ENCODE peak calls at places on chromosomes 3 and 15, in ten cellular contexts. J is HCT116; N is naive thymus-derived CD4-positive, alpha-beta T cell; L is heart left ventricle; X is transverse colon; G is stomach; D is osteoblast; Q is mucosa of descending colon; A is MG63; R is OCI-LY7. P is an unnamed sample.
A peak's percentile ranks its signal among the peaks of the same experiment; 100 is the strongest.

GRCh38 chr3:140636452-140637138 is 41.3 kb upstream of the TRIM42 start:
- DNase-seq in J (no peak), N (no peak), L (no peak), X (no peak), G (no peak), D (peak; percentile 51), Q (no peak), A (no peak), R (no peak), P (no peak)

GRCh38 chr3:66372681-66373350 is 128.0 kb downstream of the LRIG1 start:
- DNase-seq in J (no peak), N (peak; percentile 15), L (peak; percentile 63), X (peak; percentile 50), G (no peak), D (no peak), Q (no peak), A (peak; percentile 4), R (peak; percentile 26), P (no peak)

GRCh38 chr15:29183071-29183831 is 86.4 kb downstream of the NSMCE3 start:
- DNase-seq in J (no peak), N (no peak), L (no peak), X (no peak), G (no peak), D (peak; percentile 62), Q (no peak), A (no peak), R (no peak), P (no peak)

GRCh38 chr3:48412375-48413001 is 17.4 kb downstream of the PLXNB1 start:
- DNase-seq in J (no peak), N (no peak), L (no peak), X (no peak), G (no peak), D (peak; percentile 68), Q (no peak), A (no peak), R (no peak), P (peak; percentile 19)

GRCh38 chr3:151404316-151404715 is 19.8 kb upstream of the P2RY12 start:
- DNase-seq in J (no peak), N (no peak), L (no peak), X (no peak), G (no peak), D (no peak), Q (no peak), A (no peak), R (no peak), P (no peak)

GRCh38 chr15:36331531-36332275 is 247.7 kb upstream of the CDIN1 start:
- DNase-seq in J (no peak), N (no peak), L (no peak), X (no peak), G (no peak), D (peak; percentile 4), Q (no peak), A (no peak), R (no peak), P (no peak)

GRCh38 chr15:36632196-36632595 is 52.8 kb downstream of the CDIN1 start:
- DNase-seq in J (peak; percentile 54), N (no peak), L (no peak), X (no peak), G (no peak), D (peak; percentile 86), Q (no peak), A (no peak), R (no peak), P (no peak)

GRCh38 chr15:85024509-85025336 is 43.1 kb downstream of the PDE8A start:
- DNase-seq in J (no peak), N (no peak), L (no peak), X (no peak), G (no peak), D (peak; percentile 88), Q (no peak), A (peak; percentile 72), R (no peak), P (no peak)

GRCh38 chr3:143436231-143436930 is 316.8 kb downstream of the CHST2 start:
- DNase-seq in J (no peak), N (no peak), L (no peak), X (no peak), G (no peak), D (peak; percentile 38), Q (no peak), A (no peak), R (no peak), P (no peak)

GRCh38 chr3:98812851-98813374 is 49.8 kb downstream of the ST3GAL6 start:
- DNase-seq in J (no peak), N (peak; percentile 19), L (no peak), X (no peak), G (peak; percentile 53), D (peak; percentile 27), Q (no peak), A (peak; percentile 23), R (peak; percentile 48), P (no peak)

GRCh38 chr3:24510030-24510648 is 15.5 kb upstream of the THRB start:
- DNase-seq in J (no peak), N (no peak), L (no peak), X (no peak), G (no peak), D (no peak), Q (no peak), A (no peak), R (no peak), P (no peak)

GRCh38 chr3:165195226-165195625 is 958 bp downstream of the SLITRK3 start:
- DNase-seq in J (no peak), N (no peak), L (no peak), X (no peak), G (no peak), D (no peak), Q (no peak), A (no peak), R (no peak), P (no peak)

GRCh38 chr3:28994161-28994905 is 286.5 kb upstream of the RBMS3 start:
- DNase-seq in J (no peak), N (no peak), L (no peak), X (no peak), G (no peak), D (no peak), Q (no peak), A (no peak), R (no peak), P (no peak)

GRCh38 chr15:89982315-89983055 is 18.6 kb upstream of the ZNF710 start:
- DNase-seq in J (no peak), N (no peak), L (no peak), X (no peak), G (no peak), D (no peak), Q (no peak), A (no peak), R (no peak), P (no peak)

GRCh38 chr3:165523801-165524200 is 313.4 kb downstream of the BCHE start:
- DNase-seq in J (no peak), N (no peak), L (no peak), X (no peak), G (no peak), D (no peak), Q (no peak), A (no peak), R (no peak), P (no peak)

GRCh38 chr3:111215481-111215880 is 143.9 kb downstream of the NECTIN3 start:
- DNase-seq in J (no peak), N (no peak), L (no peak), X (no peak), G (no peak), D (no peak), Q (no peak), A (no peak), R (no peak), P (no peak)

GRCh38 chr15:66027268-66027806 is 158.0 kb downstream of the RAB11A start:
- DNase-seq in J (peak; percentile 40), N (no peak), L (no peak), X (peak; percentile 63), G (peak; percentile 63), D (no peak), Q (no peak), A (peak; percentile 71), R (no peak), P (no peak)

GRCh38 chr15:67865766-67866165 is 25.9 kb upstream of the RNU6-1 start:
- DNase-seq in J (no peak), N (no peak), L (no peak), X (no peak), G (no peak), D (no peak), Q (no peak), A (no peak), R (no peak), P (no peak)
- H3K36me3 ChIP-seq in J (no peaks in the 10 kb centered on the region), N (no peaks in the 10 kb centered on the region), L (no peaks in the 10 kb centered on the region), X (no peaks in the 10 kb centered on the region), G (no peaks in the 10 kb centered on the region), D (no peaks in the 10 kb centered on the region), Q (no peaks in the 10 kb centered on the region), A (no peaks in the 10 kb centered on the region), R (no peaks in the 10 kb centered on the region), P (no peaks in the 10 kb centered on the region)

GRCh38 chr3:62874398-62875102 is 666 bp downstream of the CADPS start:
- DNase-seq in J (no peak), N (no peak), L (no peak), X (no peak), G (no peak), D (peak; percentile 53), Q (peak; percentile 56), A (peak; percentile 0), R (peak; percentile 67), P (no peak)
- H3K4me3 ChIP-seq in J (no peak overlapping the region), N (no peak overlapping the region), L (peak overlapping the region; percentile 53), X (peak overlapping the region; percentile 22), G (peak overlapping the region; percentile 46), D (no peak overlapping the region), Q (peak overlapping the region; percentile 11), A (peak overlapping the region; percentile 33), R (peak overlapping the region; percentile 91), P (peak overlapping the region; percentile 28)

GRCh38 chr3:196414469-196414868 is 17.8 kb downstream of the UBXN7 start:
- DNase-seq in J (no peak), N (no peak), L (no peak), X (no peak), G (no peak), D (peak; percentile 67), Q (no peak), A (no peak), R (no peak), P (no peak)

GRCh38 chr3:196422976-196423781 is 9.0 kb downstream of the UBXN7 start:
- DNase-seq in J (no peak), N (no peak), L (peak; percentile 82), X (peak; percentile 23), G (peak; percentile 74), D (peak; percentile 39), Q (peak; percentile 58), A (peak; percentile 65), R (no peak), P (no peak)

DNA sequence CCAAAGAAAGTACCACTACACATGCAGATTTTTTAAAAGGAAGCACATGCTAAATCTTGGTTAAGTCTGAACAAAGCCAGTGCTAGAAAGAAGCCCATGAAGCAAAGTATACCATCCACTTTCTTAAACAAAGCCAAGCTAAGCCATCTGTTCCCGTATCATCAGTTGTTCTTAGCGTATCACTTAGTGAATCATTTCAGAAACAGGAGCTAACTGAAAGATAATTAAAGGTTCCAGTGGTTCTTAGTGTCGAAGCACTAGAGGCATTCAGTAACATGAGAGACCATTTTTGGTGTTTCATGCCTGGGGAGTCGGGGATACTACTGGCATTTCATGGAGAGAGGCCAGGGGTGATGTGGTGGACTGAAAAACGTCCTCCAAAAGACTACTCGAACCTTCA is 12.8 kb downstream of the UBXN7 start:
- DNase-seq in J (no peak), N (no peak), L (no peak), X (no peak), G (no peak), D (no peak), Q (no peak), A (no peak), R (no peak), P (no peak)
- H3K9me3 ChIP-seq in J (no peaks in the 10 kb centered on the region), N (no peaks in the 10 kb centered on the region), L (no peaks in the 10 kb centered on the region), X (no peaks in the 10 kb centered on the region), G (no peaks in the 10 kb centered on the region), D (no peaks in the 10 kb centered on the region), Q (no peaks in the 10 kb centered on the region), A (no peaks in the 10 kb centered on the region), R (no peaks in the 10 kb centered on the region), P (no peaks in the 10 kb centered on the region)

GRCh38 chr3:14484741-14485140 is 55.4 kb downstream of the GRIP2 start:
- DNase-seq in J (no peak), N (no peak), L (no peak), X (no peak), G (no peak), D (no peak), Q (no peak), A (no peak), R (no peak), P (no peak)
- H3K36me3 ChIP-seq in J (peaks cover 25% of the 10 kb centered on the region), N (no peaks in the 10 kb centered on the region), L (no peaks in the 10 kb centered on the region), X (no peaks in the 10 kb centered on the region), G (peaks cover 100% of the 10 kb centered on the region), D (peaks cover 86% of the 10 kb centered on the region), Q (no peaks in the 10 kb centered on the region), A (no peaks in the 10 kb centered on the region), R (peaks cover 92% of the 10 kb centered on the region), P (peaks cover 84% of the 10 kb centered on the region)